ENCODE peak calls at places on chromosome 22, in four cellular contexts. D is heart right ventricle; R is activated T-helper 9 cell treated with anti-CD3 and anti-CD28 coated beads, Interleukin-2, amount 50 U/mL, for 16 hours; G is T-helper 9 cell. J is an unnamed sample.

GRCh38 chr22:37284807-37285355 is 2.6 kb downstream of the CYTH4 start:
- DNase-seq in R (peak), G (peak), D (peak), J (no peak)

GRCh38 chr22:45453764-45454163 is 40.3 kb downstream of the RIBC2 start:
- DNase-seq in D (no peak), R (no peak), G (no peak), J (no peak)

GRCh38 chr22:37999640-38000272 is 15.4 kb upstream of the SOX10 start:
- DNase-seq in D (no peak), R (no peak), G (no peak), J (no peak)

GRCh38 chr22:26139320-26139719 is 29.9 kb upstream of the SEZ6L start:
- DNase-seq in R (no peak), G (no peak), D (peak), J (no peak)

GRCh38 chr22:43482310-43482625 is 70.5 kb downstream of the MPPED1 start:
- DNase-seq in G (no peak), R (no peak), D (no peak), J (no peak)

GRCh38 chr22:50438305-50439275 is 36.2 kb downstream of the SBF1 start:
- DNase-seq in G (no peak), D (no peak), R (no peak), J (no peak)

GRCh38 chr22:35959121-35959800 is 69.4 kb downstream of the RBFOX2 start:
- DNase-seq in R (no peak), G (no peak), D (no peak), J (no peak)

GRCh38 chr22:21945453-21946261 is 7.0 kb downstream of the PPM1F start:
- DNase-seq in G (no peak), D (no peak), R (no peak), J (no peak)

GRCh38 chr22:39901519-39902146 is 749 bp downstream of the GRAP2 start:
- DNase-seq in R (no peak), G (no peak), D (no peak), J (no peak)

GRCh38 chr22:45587638-45588481 is 83.8 kb upstream of the ATXN10 start:
- DNase-seq in G (no peak), D (no peak), R (no peak), J (peak)

GRCh38 chr22:19223617-19224016 is 45.1 kb upstream of the SLC25A1 start:
- DNase-seq in R (no peak), D (no peak), G (no peak), J (no peak)

GRCh38 chr22:17802411-17802810 is 28.1 kb upstream of the BID start:
- DNase-seq in G (no peak), R (no peak), D (no peak), J (no peak)

GRCh38 chr22:41780714-41781507 is 19.6 kb upstream of the CCDC134 start:
- DNase-seq in R (peak), D (peak), G (peak), J (peak)

GRCh38 chr22:17265649-17266248 is 46.5 kb upstream of the ADA2 start:
- DNase-seq in G (no peak), R (no peak), D (no peak), J (no peak)

GRCh38 chr22:49575703-49576081 is 252.0 kb downstream of the BRD1 start:
- DNase-seq in D (no peak), R (no peak), G (no peak), J (no peak)

GRCh38 chr22:32534252-32535215 is 59.9 kb downstream of the FBXO7 start:
- DNase-seq in R (no peak), G (no peak), D (peak), J (peak)

GRCh38 chr22:39382410-39382809 is 17.2 kb upstream of the TAB1 start:
- DNase-seq in D (no peak), R (no peak), G (no peak), J (no peak)